ENCODE peak calls at places on chromosomes 13 and 19, in ten cellular contexts. F is germinal center, Y is posterior cingulate gyrus, X is fibroblast of the conjunctiva, B is upper lobe of right lung, E is lower lobe of right lung, Z is HTR-8/SVneo, S is MV-4-11, G is brain microvascular endothelial cell, V is adipocyte. N is an unnamed sample.

GRCh38 chr13:37492741-37493514 is 105.6 kb downstream of the POSTN start:
- DNase-seq in F (no peak), X (no peak), B (no peak), V (peak), E (no peak), S (no peak), G (peak), Z (peak), Y (no peak), N (no peak)

GRCh38 chr13:60328073-60328472 is 68.9 kb upstream of the TDRD3 start:
- DNase-seq in V (no peak), S (peak), X (no peak), E (no peak), G (no peak), Z (no peak), F (no peak), Y (no peak), B (no peak), N (peak)

GRCh38 chr19:53883741-53884140 is 1.7 kb downstream of the PRKCG start:
- DNase-seq in F (no peak), G (no peak), Y (no peak), S (no peak), E (no peak), V (no peak), X (no peak), B (no peak), Z (no peak), N (no peak)

GRCh38 chr19:47230122-47230920 is 678 bp downstream of the BBC3 start:
- DNase-seq in V (peak), Z (no peak), X (no peak), Y (no peak), F (peak), S (peak), B (peak), G (no peak), E (peak), N (peak)

GRCh38 chr13:91108315-91108714 is 239.2 kb upstream of the MIR17HG start:
- DNase-seq in G (no peak), F (no peak), X (no peak), Y (no peak), V (no peak), B (no peak), S (no peak), Z (no peak), E (no peak), N (no peak)

GRCh38 chr19:55112246-55112780 is 5.1 kb downstream of the PPP1R12C start:
- DNase-seq in F (no peak), Z (no peak), V (no peak), S (no peak), E (no peak), Y (no peak), X (no peak), B (no peak), G (no peak), N (no peak)

GRCh38 chr13:23670793-23671192 is 100.6 kb downstream of the TNFRSF19 start:
- DNase-seq in B (no peak), E (no peak), Y (no peak), V (no peak), S (no peak), G (no peak), X (no peak), F (no peak), Z (no peak), N (no peak)

GRCh38 chr13:20415288-20415644 is 110.4 kb downstream of the CRYL1 start:
- DNase-seq in Y (no peak), X (no peak), Z (no peak), S (no peak), G (no peak), V (no peak), B (no peak), F (no peak), E (no peak), N (no peak)

GRCh38 chr13:101512650-101513049 is 60.2 kb downstream of the ITGBL1 start:
- DNase-seq in E (no peak), Z (no peak), G (peak), Y (no peak), S (no peak), F (no peak), X (no peak), V (peak), B (no peak), N (no peak)

GRCh38 chr13:40060318-40061007 is 405.0 kb downstream of the COG6 start:
- DNase-seq in S (no peak), B (no peak), E (no peak), X (peak), V (peak), F (no peak), Y (peak), G (peak), Z (no peak), N (no peak)

GRCh38 chr19:54418030-54418929 is 3.0 kb downstream of the TTYH1 start:
- DNase-seq in Z (no peak), F (no peak), E (no peak), B (no peak), G (peak), S (peak), Y (peak), X (no peak), V (peak), N (peak)

GRCh38 chr13:39417643-39418042 is 185.3 kb downstream of the LHFPL6 start:
- DNase-seq in S (peak), X (no peak), B (no peak), G (peak), E (no peak), Z (peak), Y (no peak), F (no peak), V (peak), N (no peak)

GRCh38 chr19:55460670-55461258 is 678 bp downstream of the ISOC2 start:
- DNase-seq in E (peak), G (peak), B (peak), F (peak), V (peak), Z (peak), S (peak), X (peak), Y (peak), N (peak)

GRCh38 chr19:42132030-42132628 is at the start of gene POU2F2:
- DNase-seq in S (no peak), G (no peak), V (peak), F (peak), Z (no peak), Y (no peak), B (peak), X (no peak), E (peak), N (no peak)

GRCh38 chr13:112931028-112931934 is 37.7 kb upstream of the MCF2L start:
- DNase-seq in S (no peak), B (no peak), F (no peak), V (peak), G (peak), Y (peak), Z (peak), X (peak), E (no peak), N (peak)

GRCh38 chr13:53054569-53054968 is 26.0 kb downstream of the OLFM4 start:
- DNase-seq in E (no peak), Z (no peak), F (no peak), G (no peak), S (no peak), B (no peak), Y (no peak), X (no peak), V (no peak), N (no peak)

GRCh38 chr19:10912619-10913018 is 15.8 kb downstream of the YIPF2 start:
- DNase-seq in V (no peak), Y (no peak), G (no peak), B (no peak), S (no peak), X (no peak), F (no peak), E (no peak), Z (no peak), N (no peak)

GRCh38 chr13:52931913-52932312 is 83.5 kb upstream of the PCDH8 start:
- DNase-seq in S (no peak), X (no peak), E (no peak), G (no peak), F (no peak), B (no peak), Y (no peak), V (no peak), Z (no peak), N (no peak)

GRCh38 chr13:108924154-108924940 is 294.9 kb downstream of the MYO16 start:
- DNase-seq in F (no peak), G (peak), E (no peak), X (no peak), S (no peak), Z (no peak), Y (no peak), B (no peak), V (no peak), N (no peak)

GRCh38 chr19:41862445-41862986 is 2.5 kb downstream of the RPS19 start:
- DNase-seq in B (no peak), Y (no peak), X (no peak), S (no peak), V (no peak), Z (no peak), F (no peak), E (no peak), G (no peak), N (no peak)

GRCh38 chr13:58318495-58319167 is 687.1 kb downstream of the PCDH17 start:
- DNase-seq in X (no peak), E (no peak), V (no peak), S (no peak), B (no peak), Y (peak), Z (no peak), G (no peak), F (no peak), N (no peak)

GRCh38 chr13:113291997-113292862 is 4.8 kb upstream of the LAMP1 start:
- DNase-seq in Y (no peak), V (peak), B (peak), Z (no peak), S (peak), X (no peak), G (no peak), F (no peak), E (peak), N (peak)

GRCh38 chr13:64791373-64791772 is 2438.8 kb downstream of the PCDH9 start:
- DNase-seq in F (no peak), G (no peak), Y (no peak), S (no peak), V (no peak), E (no peak), B (no peak), X (no peak), Z (no peak), N (no peak)

GRCh38 chr13:59345316-59345715 is 818.4 kb downstream of the DIAPH3 start:
- DNase-seq in G (peak), E (no peak), Y (no peak), Z (no peak), V (no peak), B (no peak), S (no peak), F (no peak), X (no peak), N (no peak)

GRCh38 chr19:1591421-1592022 is 1.1 kb downstream of the MBD3 start:
- DNase-seq in E (no peak), F (no peak), Y (no peak), G (no peak), V (peak), Z (no peak), B (no peak), S (no peak), X (no peak), N (no peak)

GRCh38 chr19:46073268-46073922 is 32.6 kb upstream of the IGFL4 start:
- DNase-seq in Z (no peak), S (peak), Y (no peak), E (no peak), V (peak), B (no peak), F (no peak), X (no peak), G (no peak), N (no peak)

GRCh38 chr19:531009-531752 is 379 bp upstream of the CDC34 start:
- DNase-seq in E (peak), Y (no peak), V (peak), Z (peak), F (peak), G (peak), B (peak), S (peak), X (peak), N (peak)

GRCh38 chr13:93290503-93290902 is 63.9 kb downstream of the GPC6 start:
- DNase-seq in Z (no peak), G (no peak), V (peak), Y (no peak), X (no peak), E (no peak), S (no peak), F (no peak), B (no peak), N (peak)

GRCh38 chr19:45876411-45877197 is 9.3 kb downstream of the IRF2BP1 start:
- DNase-seq in F (no peak), Z (no peak), G (peak), V (peak), E (no peak), Y (no peak), X (no peak), B (peak), S (no peak), N (no peak)

GRCh38 chr19:50432221-50432626 is 468 bp upstream of the MYBPC2 start:
- DNase-seq in G (no peak), E (no peak), Z (no peak), S (no peak), Y (no peak), X (no peak), F (no peak), V (peak), B (no peak), N (no peak)

GRCh38 chr19:17889609-17890214 is 18.0 kb downstream of the SLC5A5 start:
- DNase-seq in F (no peak), S (peak), Y (no peak), B (no peak), V (peak), Z (peak), X (no peak), G (peak), E (no peak), N (peak)

GRCh38 chr13:21676611-21677021 is 5.7 kb downstream of the FGF9 start:
- DNase-seq in B (peak), Y (no peak), S (no peak), V (no peak), Z (no peak), E (peak), X (no peak), F (no peak), G (no peak), N (peak)

GRCh38 chr13:52738719-52739467 is 727 bp downstream of the CNMD start:
- DNase-seq in E (no peak), X (no peak), Z (no peak), Y (peak), S (no peak), G (no peak), F (peak), V (peak), B (peak), N (no peak)

GRCh38 chr13:78875792-78876580 is 217.0 kb upstream of the OBI1 start:
- DNase-seq in G (no peak), X (no peak), Y (peak), B (no peak), F (no peak), S (peak), E (no peak), V (no peak), Z (no peak), N (peak)

N was measured in OCI-M1.